ENCODE peak calls at places on chromosomes 3 and 15, in nine cellular contexts. A is astrocyte; V is mucosa of gallbladder; I is stimulated activated CD4-positive, alpha-beta T cell treated with anti-CD3 and anti-CD28 coated beads, Interleukin-4, amount 100 ng/mL, for 4 hours; K is activated T-helper 1 cell treated with anti-CD3 and anti-CD28 coated beads, Interleukin-12 subunit alpha, Interleukin-12 subunit beta, Interleukin-2, Interleukin-4 antibody, amounts not matched to agents 30 ng/mL and 10 ng/mL and 1 ng/mL, durations not matched to agents 14 hours and 24 hours and 36 hours; E is stimulated activated CD8-positive, alpha-beta memory T cell treated with anti-CD3 and anti-CD28 coated beads, Interleukin-2, amount 100 ng/mL, for 48 hours; M is Peyer's patch; Q is activated naive CD8-positive, alpha-beta T cell treated with anti-CD3 and anti-CD28 coated beads for 36 hours; H is posterior cingulate gyrus. F is an unnamed sample.

GRCh38 chr15:77104155-77104554 is 33.2 kb upstream of the TSPAN3 start:
- DNase-seq in A (peak), V (no peak), I (no peak), K (no peak), E (no peak), M (no peak), Q (no peak), H (no peak), F (no peak)

GRCh38 chr3:14925729-14926591 is 21.4 kb upstream of the NR2C2 start:
- DNase-seq in A (peak), V (no peak), I (no peak), K (no peak), E (no peak), M (peak), Q (no peak), H (no peak), F (no peak)

GRCh38 chr3:38460377-38461085 is 6.8 kb downstream of the ACVR2B start:
- DNase-seq in A (no peak), V (no peak), I (no peak), K (no peak), E (no peak), M (no peak), Q (no peak), H (no peak), F (no peak)

GRCh38 chr15:93372209-93372910 is 283.3 kb upstream of the RGMA start:
- DNase-seq in A (no peak), V (no peak), I (no peak), K (no peak), E (no peak), M (no peak), Q (no peak), H (no peak), F (no peak)

GRCh38 chr15:88649286-88649733 is 10.5 kb downstream of the ISG20 start:
- DNase-seq in A (peak), V (no peak), I (peak), K (peak), E (peak), M (peak), Q (peak), H (peak), F (no peak)

GRCh38 chr3:54038391-54038790 is 84.0 kb upstream of the CACNA2D3 start:
- DNase-seq in A (no peak), V (no peak), I (no peak), K (no peak), E (no peak), M (no peak), Q (no peak), H (no peak), F (no peak)

GRCh38 chr3:18812316-18812715 is 336.0 kb upstream of the KCNH8 start:
- DNase-seq in A (peak), V (no peak), I (no peak), K (no peak), E (no peak), M (no peak), Q (no peak), H (no peak), F (no peak)

GRCh38 chr15:71806452-71806931 is 3.9 kb upstream of the NR2E3 start:
- DNase-seq in A (peak), V (no peak), I (no peak), K (no peak), E (no peak), M (no peak), Q (no peak), H (no peak), F (no peak)

GRCh38 chr15:74723754-74724334 is 1.5 kb downstream of the CYP1A1 start:
- DNase-seq in A (peak), V (peak), I (no peak), K (no peak), E (no peak), M (no peak), Q (no peak), H (no peak), F (no peak)

GRCh38 chr3:63824309-63824708 is 5.2 kb downstream of the C3orf49 start:
- DNase-seq in A (peak), V (no peak), I (no peak), K (no peak), E (no peak), M (no peak), Q (no peak), H (no peak), F (no peak)

GRCh38 chr3:188286087-188286513 is 132.1 kb downstream of the LPP start:
- DNase-seq in A (peak), V (no peak), I (no peak), K (no peak), E (no peak), M (peak), Q (no peak), H (no peak), F (no peak)